ENCODE peak calls at places on chromosome 5, in six cellular contexts. P is HepG2, C is NT2/D1, K is GM12878, Q is K562, L is H1. I is an unnamed sample.

GRCh38 chr5:123285122-123286011 is 137.8 kb downstream of the CEP120 start:
- DNase-seq in P (no peak), C (no peak), K (no peak), Q (no peak), L (no peak), I (no peak)

GRCh38 chr5:116378007-116378831 is 196.4 kb downstream of the SEMA6A start:
- DNase-seq in P (no peak), C (no peak), K (no peak), Q (no peak), L (no peak), I (no peak)

GRCh38 chr5:103703617-103704016 is 141.0 kb upstream of the NUDT12 start:
- DNase-seq in P (no peak), C (no peak), K (no peak), Q (no peak), L (no peak), I (no peak)

GRCh38 chr5:62082370-62082778 is 223.6 kb upstream of the KIF2A start:
- DNase-seq in P (no peak), C (no peak), K (no peak), Q (no peak), L (no peak), I (peak)

GRCh38 chr5:127961006-127961763 is 122.4 kb upstream of the SLC12A2 start:
- DNase-seq in P (no peak), C (no peak), K (no peak), Q (no peak), L (no peak), I (no peak)

GRCh38 chr5:53362521-53362941 is 117.9 kb upstream of the FST start:
- DNase-seq in P (no peak), C (no peak), K (no peak), Q (no peak), L (no peak), I (no peak)

GRCh38 chr5:122849746-122850145 is 4.3 kb downstream of the SNX24 start:
- DNase-seq in P (no peak), C (no peak), K (no peak), Q (no peak), L (no peak), I (no peak)

GRCh38 chr5:32051796-32052195 is 122.3 kb downstream of the GOLPH3 start:
- DNase-seq in P (no peak), C (no peak), K (no peak), Q (no peak), L (no peak), I (no peak)

GRCh38 chr5:107556575-107556974 is 114.2 kb downstream of the EFNA5 start:
- DNase-seq in P (no peak), C (no peak), K (no peak), Q (no peak), L (no peak), I (no peak)

GRCh38 chr5:6649186-6649585 is 15.9 kb downstream of the SRD5A1 start:
- DNase-seq in P (no peak), C (peak), K (no peak), Q (no peak), L (peak), I (no peak)

GRCh38 chr5:156479864-156480263 is 152.9 kb downstream of the SGCD start:
- DNase-seq in P (no peak), C (no peak), K (no peak), Q (no peak), L (no peak), I (no peak)

GRCh38 chr5:165360366-165361142 is 1855.1 kb downstream of the MAT2B start:
- DNase-seq in P (no peak), C (no peak), K (no peak), Q (no peak), L (no peak), I (no peak)

GRCh38 chr5:122401991-122402710 is 90.1 kb downstream of the SNCAIP start:
- DNase-seq in P (no peak), C (no peak), K (no peak), Q (no peak), L (no peak), I (no peak)

GRCh38 chr5:152066760-152067159 is 142.1 kb upstream of the GLRA1 start:
- DNase-seq in P (no peak), C (peak), K (no peak), Q (no peak), L (no peak), I (no peak)

GRCh38 chr5:111853748-111854147 is 96.8 kb upstream of the NREP start:
- DNase-seq in P (no peak), C (no peak), K (peak), Q (no peak), L (no peak), I (no peak)

GRCh38 chr5:174157048-174157447 is 111.5 kb downstream of the NSG2 start:
- DNase-seq in P (no peak), C (no peak), K (no peak), Q (no peak), L (no peak), I (no peak)

GRCh38 chr5:174165406-174165805 is 119.9 kb downstream of the NSG2 start:
- DNase-seq in P (no peak), C (no peak), K (no peak), Q (no peak), L (no peak), I (no peak)

GRCh38 chr5:174154559-174154958 is 109.1 kb downstream of the NSG2 start:
- DNase-seq in P (no peak), C (no peak), K (no peak), Q (no peak), L (no peak), I (no peak)

GRCh38 chr5:174159327-174160247 is 114.1 kb downstream of the NSG2 start:
- DNase-seq in P (no peak), C (no peak), K (no peak), Q (no peak), L (peak), I (peak)
- TF ChIP-seq ZNF274 in P (no peak), C (no peak), K (no peak), Q (no peak), L (no peak), I (no peak)

GRCh38 chr5:135826994-135827671 is 7.3 kb upstream of the SLC25A48 start:
- DNase-seq in P (no peak), C (no peak), K (no peak), Q (no peak), L (no peak), I (no peak)

GRCh38 chr5:135827965-135828792 is 6.3 kb upstream of the SLC25A48 start:
- DNase-seq in P (no peak), C (no peak), K (no peak), Q (no peak), L (no peak), I (no peak)

GRCh38 chr5:135829681-135830383 is 4.6 kb upstream of the SLC25A48 start:
- DNase-seq in P (peak), C (no peak), K (no peak), Q (peak), L (peak), I (peak)

GRCh38 chr5:135829179-135829578 is 5.3 kb upstream of the SLC25A48 start:
- DNase-seq in P (no peak), C (no peak), K (no peak), Q (no peak), L (no peak), I (no peak)

GRCh38 chr5:135828793-135829150 is 5.7 kb upstream of the SLC25A48 start:
- DNase-seq in P (no peak), C (no peak), K (no peak), Q (no peak), L (no peak), I (no peak)
- TF ChIP-seq ZNF274 in P (no peak), C (no peak), K (no peak), Q (no peak), L (no peak), I (no peak)

GRCh38 chr5:125272364-125272763 is 525.9 kb upstream of the ZNF608 start:
- DNase-seq in P (no peak), C (no peak), K (no peak), Q (no peak), L (no peak), I (no peak)

GRCh38 chr5:125267636-125268248 is 521.3 kb upstream of the ZNF608 start:
- DNase-seq in P (no peak), C (no peak), K (no peak), Q (no peak), L (no peak), I (no peak)

GRCh38 chr5:125266106-125266505 is 519.7 kb upstream of the ZNF608 start:
- DNase-seq in P (no peak), C (no peak), K (no peak), Q (no peak), L (no peak), I (no peak)

GRCh38 chr5:125274211-125274610 is 527.8 kb upstream of the ZNF608 start:
- DNase-seq in P (no peak), C (no peak), K (no peak), Q (no peak), L (no peak), I (no peak)

GRCh38 chr5:125269926-125270325 is 523.5 kb upstream of the ZNF608 start:
- DNase-seq in P (no peak), C (no peak), K (no peak), Q (no peak), L (no peak), I (no peak)
- TF ChIP-seq ZNF274 in P (no peak), C (no peak), K (no peak), Q (no peak), L (no peak), I (no peak)

GRCh38 chr5:57452885-57453284 is 29.7 kb downstream of the ACTBL2 start:
- DNase-seq in P (no peak), C (no peak), K (no peak), Q (no peak), L (no peak), I (no peak)
- TF ChIP-seq ZNF274 in P (no peak), C (no peak), K (no peak), Q (no peak), L (no peak), I (no peak)

I was measured in HCT116.